ENCODE peak calls at places on chromosome 9, in four cellular contexts. Z is colonic mucosa, R is neural progenitor cell, M is fibroblast of lung. W is an unnamed sample.

GRCh38 chr9:131485728-131486381 is 16.9 kb upstream of the POMT1 start:
- DNase-seq in Z (no peak), M (no peak), R (no peak), W (no peak)

GRCh38 chr9:89924611-89925010 is 319.8 kb downstream of the GADD45G start:
- DNase-seq in Z (no peak), R (no peak), M (no peak), W (no peak)

GRCh38 chr9:75149841-75150241 is 61.5 kb downstream of the OSTF1 start:
- DNase-seq in Z (no peak), R (no peak), M (no peak), W (no peak)

GRCh38 chr9:133362359-133363044 is 6.2 kb downstream of the SURF2 start:
- DNase-seq in M (peak), R (no peak), Z (no peak), W (no peak)

GRCh38 chr9:20477940-20478620 is 144.2 kb downstream of the MLLT3 start:
- DNase-seq in Z (no peak), M (no peak), R (peak), W (no peak)

GRCh38 chr9:71830929-71831328 is 62.6 kb upstream of the CEMIP2 start:
- DNase-seq in M (no peak), Z (peak), R (no peak), W (no peak)

GRCh38 chr9:85200726-85201402 is 531.3 kb downstream of the NTRK2 start:
- DNase-seq in Z (peak), R (no peak), M (peak), W (no peak)

GRCh38 chr9:89740722-89741121 is 135.9 kb downstream of the GADD45G start:
- DNase-seq in Z (peak), M (no peak), R (no peak), W (no peak)

GRCh38 chr9:120698766-120699165 is 15.5 kb downstream of the MEGF9 start:
- DNase-seq in Z (no peak), M (peak), R (no peak), W (no peak)

GRCh38 chr9:20508242-20508641 is 114.1 kb downstream of the MLLT3 start:
- DNase-seq in Z (no peak), M (no peak), R (no peak), W (no peak)

GRCh38 chr9:26975728-26976707 is 19.8 kb downstream of the IFT74 start:
- DNase-seq in M (peak), R (peak), Z (peak), W (peak)

GRCh38 chr9:86328153-86328552 is 26.1 kb downstream of the TUT7 start:
- DNase-seq in M (no peak), R (peak), Z (no peak), W (peak)

GRCh38 chr9:68999393-69000105 is 14.4 kb downstream of the PRKACG start:
- DNase-seq in Z (peak), R (peak), M (peak), W (peak)

GRCh38 chr9:4575997-4576396 is 85.7 kb downstream of the SLC1A1 start:
- DNase-seq in R (no peak), M (no peak), Z (no peak), W (no peak)

GRCh38 chr9:80093695-80094094 is 521.9 kb downstream of the TLE4 start:
- DNase-seq in M (no peak), Z (no peak), R (no peak), W (no peak)

GRCh38 chr9:131971482-131972074 is 108.1 kb downstream of the MED27 start:
- DNase-seq in R (no peak), M (no peak), Z (no peak), W (no peak)

GRCh38 chr9:4144869-4145268 is 155.0 kb downstream of the GLIS3 start:
- DNase-seq in M (no peak), R (no peak), Z (no peak), W (no peak)

GRCh38 chr9:125992557-125992956 is 245.4 kb downstream of the PBX3 start:
- DNase-seq in M (no peak), R (no peak), Z (no peak), W (no peak)
- H3K9ac ChIP-seq in M (no peak), R (no peak), Z (no peak), W (no peak)

GRCh38 chr9:136979769-136980587 is 2.7 kb downstream of the PTGDS start:
- DNase-seq in M (no peak), Z (no peak), R (no peak), W (no peak)

GRCh38 chr9:136980669-136981478 is 1.9 kb upstream of the LCNL1 start:
- DNase-seq in R (no peak), Z (no peak), M (no peak), W (no peak)

GRCh38 chr9:136977223-136978072 is at the start of gene PTGDS:
- DNase-seq in Z (no peak), M (peak), R (peak), W (no peak)

GRCh38 chr9:136978865-136979544 is 1.7 kb downstream of the PTGDS start:
- DNase-seq in M (no peak), R (no peak), Z (no peak), W (no peak)

GRCh38 chr9:136978073-136978864 is 965 bp downstream of the PTGDS start:
- DNase-seq in M (peak), R (peak), Z (peak), W (peak)
- H3K9ac ChIP-seq in M (peak), R (no peak), Z (peak), W (peak)

GRCh38 chr9:100083448-100084144 is 15.2 kb downstream of the ERP44 start:
- DNase-seq in R (no peak), Z (no peak), M (no peak), W (no peak)
- H3K9ac ChIP-seq in R (no peak), Z (no peak), M (no peak), W (no peak)

GRCh38 chr9:38018964-38019602 is 49.9 kb downstream of the SHB start:
- DNase-seq in R (peak), M (peak), Z (no peak), W (peak)

GRCh38 chr9:38019731-38020130 is 49.3 kb downstream of the SHB start:
- DNase-seq in M (no peak), R (no peak), Z (no peak), W (no peak)

GRCh38 chr9:38017885-38018186 is 51.2 kb downstream of the SHB start:
- DNase-seq in M (no peak), R (no peak), Z (no peak), W (no peak)

GRCh38 chr9:38017149-38017884 is 51.7 kb downstream of the SHB start:
- DNase-seq in Z (no peak), M (no peak), R (peak), W (peak)

GRCh38 chr9:38018230-38018963 is 50.6 kb downstream of the SHB start:
- DNase-seq in R (no peak), M (no peak), Z (no peak), W (no peak)
- H3K9ac ChIP-seq in R (no peak), M (no peak), Z (no peak), W (no peak)

DNA sequence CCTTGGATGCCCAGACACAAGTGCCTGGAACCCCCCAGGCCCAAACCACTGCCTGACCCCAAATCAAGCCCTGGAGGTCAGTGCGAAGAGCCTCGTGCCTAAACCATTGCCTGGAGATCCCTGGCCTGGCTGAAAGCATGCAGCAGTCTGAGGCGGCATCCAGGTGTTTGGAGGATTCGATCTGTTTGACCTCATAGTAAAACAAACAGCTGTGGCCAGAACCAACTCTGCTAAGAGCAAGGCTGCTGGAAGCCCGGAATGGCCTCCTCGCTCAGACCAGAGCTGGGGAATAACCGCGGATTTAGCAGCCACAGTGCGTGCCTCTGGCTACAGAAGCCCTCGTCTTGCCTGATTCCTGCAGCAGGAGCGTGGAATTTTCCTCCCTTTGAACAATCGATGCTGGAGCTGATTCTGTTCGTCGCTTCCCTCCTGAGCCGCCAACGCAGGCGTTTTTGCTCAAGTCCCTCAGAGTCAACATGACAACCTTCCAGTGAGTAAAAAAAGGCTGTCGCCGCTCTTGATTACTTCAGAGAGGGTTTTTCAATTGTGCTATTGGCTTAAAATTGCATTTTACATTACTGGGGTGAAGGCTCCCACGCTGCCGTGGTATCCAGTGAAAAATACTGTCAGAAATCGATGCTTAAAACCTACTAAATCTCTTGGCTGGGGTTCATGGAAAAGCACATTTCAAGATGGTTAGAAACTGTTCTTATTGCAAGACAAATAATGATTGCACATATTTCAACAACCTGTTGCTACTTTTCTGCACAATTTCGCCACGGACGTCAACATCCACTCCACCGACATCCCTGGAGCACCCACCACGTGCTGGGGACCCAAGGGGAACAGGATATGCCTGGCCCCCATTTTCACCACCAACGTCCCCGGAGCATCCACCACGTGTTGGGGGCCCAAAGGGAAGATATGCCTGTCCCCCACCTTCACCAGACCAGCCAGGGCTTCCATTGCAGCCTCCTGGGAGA is 190.0 kb downstream of the OLFM1 start:
- DNase-seq in Z (no peak), M (no peak), R (no peak), W (no peak)
- H3K9ac ChIP-seq in Z (no peak), M (no peak), R (no peak), W (no peak)

GRCh38 chr9:70407081-70407503 is 7.4 kb downstream of the KLF9 start:
- DNase-seq in M (peak), R (no peak), Z (no peak), W (no peak)
- H3K9ac ChIP-seq in M (peak), R (no peak), Z (no peak), W (no peak)

DNA sequence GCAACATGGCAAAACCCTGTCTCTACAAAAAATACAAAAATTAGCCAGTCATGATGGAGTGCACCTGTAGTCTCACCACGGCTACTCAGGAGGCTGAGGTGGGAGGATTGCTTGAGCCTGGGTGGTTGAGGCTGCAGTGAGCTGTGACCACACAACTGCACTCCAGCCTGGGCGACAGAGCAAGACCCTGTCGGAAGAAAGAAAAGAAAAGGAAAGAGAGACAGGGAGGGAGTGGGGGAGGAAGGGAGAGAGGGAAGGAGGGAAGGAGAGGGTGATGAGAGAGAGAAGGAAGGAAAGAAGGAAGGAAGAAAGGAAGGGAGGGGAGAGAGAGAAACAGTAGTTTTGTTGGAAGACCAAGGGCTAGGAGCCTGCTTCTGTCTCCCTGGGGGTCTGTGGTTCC is 142.4 kb downstream of the C9orf50 start:
- DNase-seq in Z (no peak), R (no peak), M (no peak), W (no peak)
- H3K9ac ChIP-seq in Z (no peak), R (no peak), M (no peak), W (no peak)

DNA sequence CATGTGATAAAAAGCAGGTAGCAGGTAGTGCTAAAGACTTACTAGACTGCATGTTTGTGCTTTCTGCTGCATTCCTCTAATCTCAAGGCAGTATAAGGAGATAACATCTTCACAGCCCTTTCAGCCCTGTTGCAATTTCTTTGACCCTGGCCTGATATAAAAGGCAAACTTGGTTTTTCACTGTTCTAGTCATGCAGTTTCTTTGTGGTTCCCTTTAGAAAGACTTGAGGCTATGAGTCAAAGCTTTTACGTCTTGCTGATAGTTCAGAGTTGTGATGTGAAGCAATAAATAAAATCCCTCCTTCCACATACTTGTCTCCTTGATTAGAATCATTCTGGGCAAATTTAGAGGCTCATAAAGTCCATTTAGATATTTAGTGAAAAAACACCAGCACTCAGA is 88.6 kb upstream of the CDKN2B start:
- DNase-seq in R (no peak), M (peak), Z (no peak), W (no peak)
- H3K9ac ChIP-seq in R (no peak), M (no peak), Z (no peak), W (no peak)

GRCh38 chr9:124853605-124854143 is 414 bp downstream of the WDR38 start:
- DNase-seq in Z (no peak), R (no peak), M (no peak), W (no peak)

GRCh38 chr9:124854822-124855221 is 1.6 kb downstream of the WDR38 start:
- DNase-seq in M (no peak), Z (no peak), R (no peak), W (no peak)

GRCh38 chr9:124854161-124854560 is 901 bp downstream of the WDR38 start:
- DNase-seq in R (no peak), M (no peak), Z (no peak), W (no peak)

GRCh38 chr9:124852121-124852828 is 985 bp upstream of the WDR38 start:
- DNase-seq in R (no peak), M (no peak), Z (no peak), W (no peak)

DNA sequence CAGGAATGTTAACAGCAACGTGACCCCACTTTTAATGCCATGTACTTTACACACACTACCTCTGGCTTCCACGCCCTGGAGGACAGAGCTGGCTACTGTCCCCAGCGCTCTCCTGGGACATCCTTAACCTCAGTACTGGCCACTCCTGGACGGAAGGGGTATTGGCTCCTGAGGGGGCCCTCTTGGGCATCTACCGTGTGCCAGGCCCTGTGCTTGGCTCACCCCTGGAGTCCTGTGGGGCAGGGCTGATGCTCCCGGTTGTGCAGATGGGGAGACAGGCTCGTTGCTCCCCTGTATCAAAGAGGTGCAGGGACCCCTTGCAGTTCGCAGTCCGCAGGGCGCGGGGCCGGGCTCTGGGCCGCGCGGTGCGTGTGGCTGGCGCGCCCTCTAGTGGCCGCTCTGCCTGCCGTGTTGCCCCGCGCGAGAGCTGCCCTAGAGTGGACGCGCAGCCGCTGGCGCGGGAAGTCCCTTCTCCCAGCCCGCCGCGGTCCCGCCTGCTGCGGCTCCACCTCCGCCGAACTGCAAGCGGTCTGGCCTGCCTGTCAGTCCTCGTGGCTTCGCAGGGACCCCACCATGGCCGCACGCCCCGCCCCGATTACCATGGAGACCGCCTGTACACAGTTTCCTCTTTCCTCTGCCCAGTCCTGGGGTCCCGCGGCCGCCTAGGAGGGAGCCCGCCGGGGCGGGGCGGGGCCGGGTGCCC is at the start of gene WDR38:
- DNase-seq in M (peak), R (peak), Z (peak), W (peak)
- H3K9ac ChIP-seq in M (peak), R (no peak), Z (peak), W (peak)